ENCODE peak calls at places on chromosomes 1 and 21, in eight cellular contexts. One of them, this sample, is unnamed.

GRCh38 chr1:170410391-170411146 is 121.4 kb upstream of the GORAB start:
- DNase-seq in testis: no peak
- DNase-seq in GM23248: peak
- DNase-seq in suprapubic skin: no peak
- DNase-seq in aorta: no peak
- DNase-seq in uterus: no peak
- DNase-seq in AG04450: no peak
- DNase-seq in MM.1S: no peak
- DNase-seq in this sample: no peak

GRCh38 chr1:20666804-20667203 is 5.6 kb upstream of the DDOST start:
- DNase-seq in aorta: no peak
- DNase-seq in suprapubic skin: no peak
- DNase-seq in uterus: no peak
- DNase-seq in AG04450: no peak
- DNase-seq in testis: peak
- DNase-seq in GM23248: peak
- DNase-seq in MM.1S: peak
- DNase-seq in this sample: no peak

GRCh38 chr21:36430841-36431240 is 45.6 kb downstream of the CHAF1B start:
- DNase-seq in suprapubic skin: no peak
- DNase-seq in AG04450: no peak
- DNase-seq in testis: no peak
- DNase-seq in aorta: no peak
- DNase-seq in uterus: no peak
- DNase-seq in GM23248: peak
- DNase-seq in MM.1S: no peak
- DNase-seq in this sample: no peak

GRCh38 chr1:211939876-211940468 is 95.4 kb downstream of the INTS7 start:
- DNase-seq in suprapubic skin: no peak
- DNase-seq in GM23248: no peak
- DNase-seq in uterus: no peak
- DNase-seq in AG04450: no peak
- DNase-seq in testis: no peak
- DNase-seq in MM.1S: peak
- DNase-seq in aorta: no peak
- DNase-seq in this sample: no peak

GRCh38 chr1:186212574-186213224 is 162.4 kb downstream of the TPR start:
- DNase-seq in testis: peak
- DNase-seq in uterus: no peak
- DNase-seq in GM23248: peak
- DNase-seq in MM.1S: peak
- DNase-seq in aorta: no peak
- DNase-seq in AG04450: peak
- DNase-seq in suprapubic skin: no peak
- DNase-seq in this sample: peak

GRCh38 chr1:228809621-228810313 is 74.5 kb downstream of the RHOU start:
- DNase-seq in aorta: no peak
- DNase-seq in suprapubic skin: no peak
- DNase-seq in MM.1S: no peak
- DNase-seq in AG04450: no peak
- DNase-seq in GM23248: no peak
- DNase-seq in testis: no peak
- DNase-seq in uterus: no peak
- DNase-seq in this sample: no peak

GRCh38 chr1:95584315-95584714 is 350.3 kb downstream of the RWDD3 start:
- DNase-seq in uterus: no peak
- DNase-seq in MM.1S: no peak
- DNase-seq in GM23248: no peak
- DNase-seq in testis: no peak
- DNase-seq in aorta: no peak
- DNase-seq in AG04450: no peak
- DNase-seq in suprapubic skin: no peak
- DNase-seq in this sample: no peak

GRCh38 chr1:31801450-31801849 is 14.4 kb downstream of the SPOCD1 start:
- DNase-seq in MM.1S: no peak
- DNase-seq in suprapubic skin: peak
- DNase-seq in uterus: no peak
- DNase-seq in AG04450: no peak
- DNase-seq in aorta: no peak
- DNase-seq in testis: peak
- DNase-seq in GM23248: no peak
- DNase-seq in this sample: no peak

GRCh38 chr1:56456426-56457101 is 122.8 kb downstream of the PLPP3 start:
- DNase-seq in AG04450: no peak
- DNase-seq in aorta: no peak
- DNase-seq in testis: no peak
- DNase-seq in MM.1S: no peak
- DNase-seq in suprapubic skin: no peak
- DNase-seq in GM23248: peak
- DNase-seq in uterus: peak
- DNase-seq in this sample: no peak

GRCh38 chr1:17128361-17128760 is 9.1 kb upstream of the PADI2 start:
- DNase-seq in testis: no peak
- DNase-seq in MM.1S: no peak
- DNase-seq in aorta: no peak
- DNase-seq in uterus: no peak
- DNase-seq in suprapubic skin: no peak
- DNase-seq in AG04450: peak
- DNase-seq in GM23248: peak
- DNase-seq in this sample: peak

GRCh38 chr1:17630048-17630830 is 90.7 kb downstream of the ARHGEF10L start:
- DNase-seq in suprapubic skin: peak
- DNase-seq in GM23248: peak
- DNase-seq in MM.1S: no peak
- DNase-seq in aorta: peak
- DNase-seq in testis: peak
- DNase-seq in uterus: peak
- DNase-seq in AG04450: no peak
- DNase-seq in this sample: no peak

GRCh38 chr1:17878837-17879236 is 123.7 kb downstream of the ACTL8 start:
- DNase-seq in uterus: no peak
- DNase-seq in testis: no peak
- DNase-seq in MM.1S: no peak
- DNase-seq in aorta: no peak
- DNase-seq in suprapubic skin: no peak
- DNase-seq in GM23248: peak
- DNase-seq in AG04450: peak
- DNase-seq in this sample: no peak

GRCh38 chr1:162904579-162904978 is 43.6 kb upstream of the CCDC190 start:
- DNase-seq in GM23248: no peak
- DNase-seq in MM.1S: no peak
- DNase-seq in aorta: no peak
- DNase-seq in suprapubic skin: no peak
- DNase-seq in testis: no peak
- DNase-seq in AG04450: no peak
- DNase-seq in uterus: no peak
- DNase-seq in this sample: no peak

GRCh38 chr1:198641966-198642656 is 3.3 kb downstream of the PTPRC start:
- DNase-seq in uterus: no peak
- DNase-seq in testis: no peak
- DNase-seq in aorta: no peak
- DNase-seq in suprapubic skin: no peak
- DNase-seq in GM23248: no peak
- DNase-seq in AG04450: no peak
- DNase-seq in MM.1S: no peak
- DNase-seq in this sample: no peak
- H3K4me3 ChIP-seq in uterus: no peak
- H3K4me3 ChIP-seq in testis: no peak
- H3K4me3 ChIP-seq in aorta: no peak
- H3K4me3 ChIP-seq in suprapubic skin: peak
- H3K4me3 ChIP-seq in GM23248: no peak
- H3K4me3 ChIP-seq in AG04450: no peak
- H3K4me3 ChIP-seq in MM.1S: no peak
- H3K4me3 ChIP-seq in this sample: no peak

DNA sequence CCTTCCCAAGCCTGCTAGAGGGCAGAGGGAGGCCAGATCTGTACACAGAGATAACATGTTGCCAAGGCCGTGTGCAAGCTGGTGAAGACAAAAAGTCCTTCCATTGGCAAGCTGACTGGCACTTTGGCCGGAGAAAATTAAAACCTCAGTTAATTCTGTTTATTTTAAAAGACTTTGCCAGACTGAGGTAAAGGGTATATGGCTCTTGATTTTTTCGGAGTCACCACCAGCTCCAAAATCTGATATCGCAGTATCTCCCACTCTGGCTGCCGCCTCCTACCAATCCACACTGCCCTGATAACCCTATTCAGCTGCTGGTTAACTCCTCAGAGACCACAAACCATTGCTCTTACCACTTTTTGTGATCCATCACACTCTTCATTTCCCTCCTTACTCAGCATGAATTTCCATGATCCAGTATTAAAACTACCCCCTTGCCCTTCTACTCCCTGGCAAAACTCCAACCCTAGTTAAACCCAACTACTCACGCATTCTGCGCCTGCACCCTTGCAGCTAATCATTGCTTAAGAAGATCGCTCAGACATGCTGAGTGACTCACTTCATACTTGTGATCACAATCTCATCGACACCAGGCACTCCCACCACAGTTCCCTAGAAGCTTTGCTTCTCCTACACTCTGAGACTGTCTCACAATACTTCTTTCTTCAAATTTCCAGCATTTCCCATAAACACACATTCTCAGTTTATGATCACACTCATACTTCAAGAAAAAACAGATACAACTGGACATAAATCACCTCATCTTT is 5.8 kb upstream of the PPP1R15B start:
- DNase-seq in suprapubic skin: peak
- DNase-seq in MM.1S: no peak
- DNase-seq in AG04450: peak
- DNase-seq in aorta: peak
- DNase-seq in uterus: peak
- DNase-seq in testis: peak
- DNase-seq in GM23248: peak
- DNase-seq in this sample: peak
- H3K27ac ChIP-seq in suprapubic skin: peak
- H3K27ac ChIP-seq in MM.1S: no peak
- H3K27ac ChIP-seq in AG04450: peak
- H3K27ac ChIP-seq in aorta: peak
- H3K27ac ChIP-seq in uterus: peak
- H3K27ac ChIP-seq in testis: peak
- H3K27ac ChIP-seq in GM23248: peak
- H3K27ac ChIP-seq in this sample: peak

DNA sequence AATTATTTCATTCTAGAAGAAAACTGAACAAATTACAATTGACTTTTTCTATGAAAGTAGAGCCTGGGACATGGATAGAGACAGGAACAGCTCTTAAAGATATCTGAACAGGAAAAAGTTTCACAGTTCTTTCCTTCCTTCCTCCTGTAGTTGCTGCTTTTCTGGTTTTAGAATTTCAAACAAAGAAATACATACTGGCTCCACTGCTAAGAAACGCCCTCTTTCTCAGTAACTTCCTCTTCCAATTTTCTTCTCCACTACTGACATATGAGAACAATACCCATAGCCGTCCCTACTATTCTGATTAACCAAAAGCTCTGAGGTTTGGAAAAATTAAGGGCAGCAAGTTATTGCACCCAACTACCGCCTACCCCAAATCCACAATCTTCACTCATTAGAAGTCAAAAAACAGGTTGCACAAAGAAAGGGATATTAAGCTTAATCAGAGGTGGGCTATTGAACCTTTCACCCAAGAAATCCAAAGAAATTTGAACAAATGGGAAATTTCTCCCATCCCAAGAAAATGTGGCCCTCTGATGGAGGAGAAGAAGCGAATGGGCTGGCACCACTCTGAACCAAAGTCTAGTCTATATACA is 1.9 kb downstream of the WASF2 start:
- DNase-seq in GM23248: peak
- DNase-seq in uterus: no peak
- DNase-seq in aorta: no peak
- DNase-seq in suprapubic skin: no peak
- DNase-seq in testis: peak
- DNase-seq in AG04450: no peak
- DNase-seq in MM.1S: no peak
- DNase-seq in this sample: no peak
- H3K4me3 ChIP-seq in GM23248: peak
- H3K4me3 ChIP-seq in uterus: peak
- H3K4me3 ChIP-seq in aorta: peak
- H3K4me3 ChIP-seq in suprapubic skin: peak
- H3K4me3 ChIP-seq in testis: no peak
- H3K4me3 ChIP-seq in AG04450: peak
- H3K4me3 ChIP-seq in MM.1S: peak
- H3K4me3 ChIP-seq in this sample: peak

DNA sequence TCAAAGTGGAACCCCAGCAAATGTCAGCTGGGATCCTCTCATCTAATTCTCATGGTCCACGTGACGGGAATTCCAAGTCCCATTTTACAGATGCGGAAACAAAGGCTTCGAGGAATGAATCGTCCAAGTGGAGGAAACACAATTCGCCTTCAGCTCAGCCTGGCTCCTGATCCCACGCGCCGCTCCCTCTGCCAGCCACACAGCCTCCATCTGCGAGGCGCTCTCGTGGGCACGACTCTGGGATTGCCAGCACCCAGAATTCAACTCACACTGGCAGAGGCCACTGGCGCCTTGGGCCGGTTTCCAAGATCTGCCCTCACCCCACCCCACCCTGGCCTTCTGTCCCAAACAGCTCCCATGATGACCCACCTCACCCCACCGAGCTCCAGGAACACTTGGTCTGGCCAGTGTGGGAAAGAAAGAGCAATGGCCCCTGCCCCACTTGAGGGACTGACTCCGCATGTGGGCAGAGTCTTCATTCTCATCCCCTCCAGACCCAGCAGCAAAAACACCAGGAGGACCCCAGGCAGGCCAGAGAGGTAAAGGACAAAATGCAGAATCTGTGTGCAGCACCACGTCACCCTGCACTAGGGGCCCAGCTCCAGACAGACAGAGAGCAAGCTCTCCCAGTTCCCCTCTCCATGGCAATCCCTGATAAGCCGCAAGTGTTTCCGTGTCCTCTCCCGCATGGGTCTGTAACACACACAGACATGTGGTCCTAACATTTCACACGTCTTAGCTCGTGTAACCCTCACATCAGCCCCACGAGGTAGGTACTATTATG is 10.4 kb downstream of the CASZ1 start:
- DNase-seq in GM23248: no peak
- DNase-seq in testis: no peak
- DNase-seq in MM.1S: no peak
- DNase-seq in AG04450: no peak
- DNase-seq in aorta: no peak
- DNase-seq in uterus: no peak
- DNase-seq in suprapubic skin: no peak
- DNase-seq in this sample: no peak
- H3K27ac ChIP-seq in GM23248: no peak
- H3K27ac ChIP-seq in testis: no peak
- H3K27ac ChIP-seq in MM.1S: no peak
- H3K27ac ChIP-seq in AG04450: no peak
- H3K27ac ChIP-seq in aorta: no peak
- H3K27ac ChIP-seq in uterus: peak
- H3K27ac ChIP-seq in suprapubic skin: no peak
- H3K27ac ChIP-seq in this sample: no peak

DNA sequence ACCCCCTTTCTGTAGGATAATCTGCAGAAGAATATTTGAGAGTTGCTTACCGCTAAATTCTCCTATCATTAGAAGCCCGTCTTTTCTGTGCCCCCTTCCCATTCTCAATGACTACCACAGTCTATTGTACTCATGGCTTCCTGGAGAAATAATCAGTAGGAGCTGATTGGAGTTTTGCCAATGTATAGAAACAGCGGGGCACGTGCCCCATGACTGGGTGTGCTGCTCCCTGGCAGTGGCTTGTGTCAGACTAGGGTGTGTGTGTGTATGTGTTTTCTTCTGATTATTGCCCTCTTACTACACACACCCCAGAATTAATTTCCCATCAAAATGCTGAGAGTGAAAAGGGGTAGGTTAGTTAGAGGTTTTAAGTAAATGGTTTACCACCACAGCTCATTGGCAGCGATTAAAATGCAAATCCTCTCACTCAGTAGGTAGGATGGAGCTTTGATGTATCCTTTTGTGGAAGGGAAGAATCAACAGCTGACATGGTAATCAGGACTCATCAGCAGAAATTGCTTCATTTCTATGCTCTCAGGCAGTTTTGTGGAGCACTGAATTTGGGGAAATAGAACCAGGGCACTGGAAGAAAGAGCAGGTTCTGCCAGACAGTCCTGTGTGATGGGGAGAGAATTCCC is 29.9 kb downstream of the HHAT start:
- DNase-seq in uterus: no peak
- DNase-seq in MM.1S: no peak
- DNase-seq in GM23248: no peak
- DNase-seq in aorta: no peak
- DNase-seq in testis: no peak
- DNase-seq in suprapubic skin: no peak
- DNase-seq in AG04450: no peak
- DNase-seq in this sample: no peak
- H3K4me3 ChIP-seq in uterus: no peak
- H3K4me3 ChIP-seq in MM.1S: no peak
- H3K4me3 ChIP-seq in GM23248: no peak
- H3K4me3 ChIP-seq in aorta: no peak
- H3K4me3 ChIP-seq in testis: no peak
- H3K4me3 ChIP-seq in suprapubic skin: no peak
- H3K4me3 ChIP-seq in AG04450: no peak
- H3K4me3 ChIP-seq in this sample: no peak

This sample was measured in SK-N-MC.